ENCODE peak calls at places on chromosomes 6 and 20, in nine cellular contexts. One of them, this sample, is unnamed.

GRCh38 chr6:159762681-159763293 is 942 bp downstream of the ACAT2 start:
- DNase-seq in gastrocnemius medialis: no peak
- DNase-seq in left lung: no peak
- DNase-seq in tibial artery: peak; percentile 71
- DNase-seq in mammary epithelial cell: peak; percentile 50
- DNase-seq in cardiac muscle cell: no peak
- DNase-seq in lung: no peak
- DNase-seq in brain microvascular endothelial cell: no peak
- DNase-seq in tibial nerve: no peak
- DNase-seq in this sample: no peak

GRCh38 chr20:8005033-8005432 is 14.5 kb downstream of the TMX4 start:
- DNase-seq in gastrocnemius medialis: no peak
- DNase-seq in left lung: no peak
- DNase-seq in tibial artery: no peak
- DNase-seq in mammary epithelial cell: no peak
- DNase-seq in cardiac muscle cell: no peak
- DNase-seq in lung: no peak
- DNase-seq in brain microvascular endothelial cell: no peak
- DNase-seq in tibial nerve: no peak
- DNase-seq in this sample: no peak

GRCh38 chr6:43812850-43813584 is 43.0 kb downstream of the VEGFA start:
- DNase-seq in gastrocnemius medialis: peak; percentile 72
- DNase-seq in left lung: peak; percentile 79
- DNase-seq in tibial artery: no peak
- DNase-seq in mammary epithelial cell: no peak
- DNase-seq in cardiac muscle cell: peak; percentile 20
- DNase-seq in lung: peak; percentile 49
- DNase-seq in brain microvascular endothelial cell: no peak
- DNase-seq in tibial nerve: no peak
- DNase-seq in this sample: no peak

GRCh38 chr6:140554421-140554820 is 1180.0 kb upstream of the CITED2 start:
- DNase-seq in gastrocnemius medialis: no peak
- DNase-seq in left lung: no peak
- DNase-seq in tibial artery: no peak
- DNase-seq in mammary epithelial cell: peak; percentile 43
- DNase-seq in cardiac muscle cell: no peak
- DNase-seq in lung: no peak
- DNase-seq in brain microvascular endothelial cell: no peak
- DNase-seq in tibial nerve: no peak
- DNase-seq in this sample: no peak

GRCh38 chr20:3628502-3629314 is 34.5 kb downstream of the GFRA4 start:
- DNase-seq in gastrocnemius medialis: no peak
- DNase-seq in left lung: no peak
- DNase-seq in tibial artery: no peak
- DNase-seq in mammary epithelial cell: no peak
- DNase-seq in cardiac muscle cell: no peak
- DNase-seq in lung: no peak
- DNase-seq in brain microvascular endothelial cell: no peak
- DNase-seq in tibial nerve: no peak
- DNase-seq in this sample: no peak

GRCh38 chr6:34888874-34889555 is at the start of gene ANKS1A:
- DNase-seq in gastrocnemius medialis: peak; percentile 79
- DNase-seq in left lung: peak; percentile 89
- DNase-seq in tibial artery: peak; percentile 84
- DNase-seq in mammary epithelial cell: peak; percentile 81
- DNase-seq in cardiac muscle cell: peak; percentile 53
- DNase-seq in lung: peak; percentile 89
- DNase-seq in brain microvascular endothelial cell: peak; percentile 35
- DNase-seq in tibial nerve: peak; percentile 63
- DNase-seq in this sample: peak; percentile 71

GRCh38 chr6:35736293-35736894 is 438 bp upstream of the ARMC12 start:
- DNase-seq in gastrocnemius medialis: peak; percentile 75
- DNase-seq in left lung: peak; percentile 71
- DNase-seq in tibial artery: peak; percentile 84
- DNase-seq in mammary epithelial cell: peak; percentile 49
- DNase-seq in cardiac muscle cell: peak; percentile 73
- DNase-seq in lung: peak; percentile 83
- DNase-seq in brain microvascular endothelial cell: peak; percentile 38
- DNase-seq in tibial nerve: peak; percentile 65
- DNase-seq in this sample: peak; percentile 82

GRCh38 chr20:14957416-14957815 is 620.0 kb upstream of the FLRT3 start:
- DNase-seq in gastrocnemius medialis: no peak
- DNase-seq in left lung: no peak
- DNase-seq in tibial artery: no peak
- DNase-seq in mammary epithelial cell: no peak
- DNase-seq in cardiac muscle cell: no peak
- DNase-seq in lung: no peak
- DNase-seq in brain microvascular endothelial cell: no peak
- DNase-seq in tibial nerve: no peak
- DNase-seq in this sample: no peak

DNA sequence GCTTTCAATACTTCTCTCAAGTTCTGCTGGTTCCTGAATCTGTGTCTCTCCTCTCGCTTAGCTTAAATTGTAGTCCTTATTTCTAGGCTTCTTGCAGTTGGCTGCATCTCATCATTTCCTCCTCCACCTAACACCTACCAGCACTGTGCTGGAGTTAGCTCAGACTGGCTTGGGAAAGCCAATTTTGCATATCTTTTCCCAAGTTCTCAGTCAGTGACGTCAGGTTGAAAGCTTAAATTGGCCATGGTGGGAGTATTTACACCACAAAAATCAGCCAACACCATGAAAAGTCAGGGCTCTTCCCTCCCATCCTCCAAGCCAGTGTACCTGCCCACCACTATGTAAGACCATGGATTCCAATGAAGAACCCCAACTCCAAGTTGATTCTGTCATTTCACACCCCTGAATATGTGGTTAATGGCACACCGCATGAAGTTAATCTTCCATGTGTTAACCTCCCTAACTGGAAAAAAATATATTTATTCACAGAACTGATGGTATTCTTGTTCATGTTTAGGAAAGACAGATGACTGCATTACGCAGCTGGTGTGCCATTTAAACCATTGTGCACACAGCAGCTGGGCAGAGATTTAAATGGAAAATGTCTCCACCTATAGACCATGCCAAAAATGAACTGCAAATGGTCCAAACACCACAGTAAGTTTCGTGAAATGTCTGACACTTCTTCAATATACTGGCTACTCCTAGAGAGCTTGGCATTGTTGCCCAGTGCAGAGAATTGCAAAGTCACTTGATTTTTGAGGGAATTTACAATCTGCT is 274.1 kb upstream of the MAP3K7 start:
- DNase-seq in gastrocnemius medialis: no peak
- DNase-seq in left lung: no peak
- DNase-seq in tibial artery: no peak
- DNase-seq in mammary epithelial cell: no peak
- DNase-seq in cardiac muscle cell: peak; percentile 12
- DNase-seq in lung: no peak
- DNase-seq in brain microvascular endothelial cell: no peak
- DNase-seq in tibial nerve: no peak
- DNase-seq in this sample: no peak
- TF ChIP-seq CTCF in gastrocnemius medialis: no peak
- TF ChIP-seq CTCF in left lung: no peak
- TF ChIP-seq CTCF in tibial artery: no peak
- TF ChIP-seq CTCF in mammary epithelial cell: peak; percentile 23
- TF ChIP-seq CTCF in cardiac muscle cell: no peak
- TF ChIP-seq CTCF in lung: no peak
- TF ChIP-seq CTCF in brain microvascular endothelial cell: no peak
- TF ChIP-seq CTCF in tibial nerve: no peak
- TF ChIP-seq CTCF in this sample: no peak

GRCh38 chr6:81241717-81242116 is 510.8 kb downstream of the TENT5A start:
- DNase-seq in gastrocnemius medialis: no peak
- DNase-seq in left lung: no peak
- DNase-seq in tibial artery: no peak
- DNase-seq in mammary epithelial cell: peak; percentile 2
- DNase-seq in cardiac muscle cell: peak; percentile 73
- DNase-seq in lung: no peak
- DNase-seq in brain microvascular endothelial cell: no peak
- DNase-seq in tibial nerve: no peak
- DNase-seq in this sample: no peak

GRCh38 chr6:81241126-81241525 is 511.4 kb downstream of the TENT5A start:
- DNase-seq in gastrocnemius medialis: no peak
- DNase-seq in left lung: no peak
- DNase-seq in tibial artery: no peak
- DNase-seq in mammary epithelial cell: no peak
- DNase-seq in cardiac muscle cell: no peak
- DNase-seq in lung: no peak
- DNase-seq in brain microvascular endothelial cell: no peak
- DNase-seq in tibial nerve: no peak
- DNase-seq in this sample: no peak

GRCh38 chr6:81242634-81243033 is 509.8 kb downstream of the TENT5A start:
- DNase-seq in gastrocnemius medialis: no peak
- DNase-seq in left lung: no peak
- DNase-seq in tibial artery: no peak
- DNase-seq in mammary epithelial cell: no peak
- DNase-seq in cardiac muscle cell: no peak
- DNase-seq in lung: no peak
- DNase-seq in brain microvascular endothelial cell: no peak
- DNase-seq in tibial nerve: no peak
- DNase-seq in this sample: no peak

DNA sequence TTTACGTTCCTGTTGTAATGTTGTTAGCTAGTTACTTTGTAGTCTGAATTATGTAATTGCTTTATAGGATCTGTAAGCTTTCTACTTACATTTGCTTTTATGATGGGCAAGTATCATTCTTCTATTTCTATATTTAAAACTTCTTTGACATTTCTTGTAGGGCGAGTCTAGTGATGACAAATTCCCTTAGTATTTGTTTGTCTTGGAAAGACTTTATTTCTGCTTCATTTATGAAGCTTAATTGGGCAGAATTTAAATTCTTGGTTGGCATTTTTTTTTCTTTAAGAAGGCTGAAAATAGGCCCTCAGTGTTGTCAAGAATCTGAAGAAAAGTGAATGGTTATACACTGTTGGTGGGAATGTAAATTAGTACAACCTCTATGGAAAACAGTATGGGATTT is 506.3 kb downstream of the TENT5A start:
- DNase-seq in gastrocnemius medialis: no peak
- DNase-seq in left lung: no peak
- DNase-seq in tibial artery: no peak
- DNase-seq in mammary epithelial cell: no peak
- DNase-seq in cardiac muscle cell: no peak
- DNase-seq in lung: no peak
- DNase-seq in brain microvascular endothelial cell: no peak
- DNase-seq in tibial nerve: no peak
- DNase-seq in this sample: no peak
- H3K36me3 ChIP-seq in gastrocnemius medialis: no peaks in the 10 kb centered on the region
- H3K36me3 ChIP-seq in left lung: no peaks in the 10 kb centered on the region
- H3K36me3 ChIP-seq in tibial artery: no peaks in the 10 kb centered on the region
- H3K36me3 ChIP-seq in mammary epithelial cell: no peaks in the 10 kb centered on the region
- H3K36me3 ChIP-seq in cardiac muscle cell: no peaks in the 10 kb centered on the region
- H3K36me3 ChIP-seq in lung: no peaks in the 10 kb centered on the region
- H3K36me3 ChIP-seq in brain microvascular endothelial cell: no peaks in the 10 kb centered on the region
- H3K36me3 ChIP-seq in tibial nerve: no peaks in the 10 kb centered on the region
- H3K36me3 ChIP-seq in this sample: no peaks in the 10 kb centered on the region

GRCh38 chr6:2196079-2196679 is 49.2 kb downstream of the GMDS start:
- DNase-seq in gastrocnemius medialis: no peak
- DNase-seq in left lung: no peak
- DNase-seq in tibial artery: no peak
- DNase-seq in mammary epithelial cell: peak; percentile 40
- DNase-seq in cardiac muscle cell: peak; percentile 80
- DNase-seq in lung: no peak
- DNase-seq in brain microvascular endothelial cell: peak; percentile 55
- DNase-seq in tibial nerve: no peak
- DNase-seq in this sample: no peak
- TF ChIP-seq CTCF in gastrocnemius medialis: peak; percentile 66
- TF ChIP-seq CTCF in left lung: peak; percentile 81
- TF ChIP-seq CTCF in tibial artery: peak; percentile 90
- TF ChIP-seq CTCF in mammary epithelial cell: peak; percentile 74
- TF ChIP-seq CTCF in cardiac muscle cell: peak; percentile 70
- TF ChIP-seq CTCF in lung: peak; percentile 73
- TF ChIP-seq CTCF in brain microvascular endothelial cell: peak; percentile 62
- TF ChIP-seq CTCF in tibial nerve: peak; percentile 70
- TF ChIP-seq CTCF in this sample: peak; percentile 86

GRCh38 chr20:24960302-24960801 is 11.3 kb downstream of the CST7 start:
- DNase-seq in gastrocnemius medialis: no peak
- DNase-seq in left lung: no peak
- DNase-seq in tibial artery: peak; percentile 44
- DNase-seq in mammary epithelial cell: no peak
- DNase-seq in cardiac muscle cell: no peak
- DNase-seq in lung: no peak
- DNase-seq in brain microvascular endothelial cell: no peak
- DNase-seq in tibial nerve: no peak
- DNase-seq in this sample: no peak

GRCh38 chr20:24962182-24962492 is 13.1 kb downstream of the CST7 start:
- DNase-seq in gastrocnemius medialis: no peak
- DNase-seq in left lung: no peak
- DNase-seq in tibial artery: no peak
- DNase-seq in mammary epithelial cell: no peak
- DNase-seq in cardiac muscle cell: no peak
- DNase-seq in lung: no peak
- DNase-seq in brain microvascular endothelial cell: no peak
- DNase-seq in tibial nerve: no peak
- DNase-seq in this sample: no peak

GRCh38 chr20:24960861-24961260 is 11.8 kb downstream of the CST7 start:
- DNase-seq in gastrocnemius medialis: no peak
- DNase-seq in left lung: no peak
- DNase-seq in tibial artery: no peak
- DNase-seq in mammary epithelial cell: no peak
- DNase-seq in cardiac muscle cell: no peak
- DNase-seq in lung: no peak
- DNase-seq in brain microvascular endothelial cell: no peak
- DNase-seq in tibial nerve: no peak
- DNase-seq in this sample: no peak

GRCh38 chr20:24962510-24962909 is 13.4 kb downstream of the CST7 start:
- DNase-seq in gastrocnemius medialis: no peak
- DNase-seq in left lung: no peak
- DNase-seq in tibial artery: no peak
- DNase-seq in mammary epithelial cell: no peak
- DNase-seq in cardiac muscle cell: no peak
- DNase-seq in lung: no peak
- DNase-seq in brain microvascular endothelial cell: no peak
- DNase-seq in tibial nerve: no peak
- DNase-seq in this sample: no peak

DNA sequence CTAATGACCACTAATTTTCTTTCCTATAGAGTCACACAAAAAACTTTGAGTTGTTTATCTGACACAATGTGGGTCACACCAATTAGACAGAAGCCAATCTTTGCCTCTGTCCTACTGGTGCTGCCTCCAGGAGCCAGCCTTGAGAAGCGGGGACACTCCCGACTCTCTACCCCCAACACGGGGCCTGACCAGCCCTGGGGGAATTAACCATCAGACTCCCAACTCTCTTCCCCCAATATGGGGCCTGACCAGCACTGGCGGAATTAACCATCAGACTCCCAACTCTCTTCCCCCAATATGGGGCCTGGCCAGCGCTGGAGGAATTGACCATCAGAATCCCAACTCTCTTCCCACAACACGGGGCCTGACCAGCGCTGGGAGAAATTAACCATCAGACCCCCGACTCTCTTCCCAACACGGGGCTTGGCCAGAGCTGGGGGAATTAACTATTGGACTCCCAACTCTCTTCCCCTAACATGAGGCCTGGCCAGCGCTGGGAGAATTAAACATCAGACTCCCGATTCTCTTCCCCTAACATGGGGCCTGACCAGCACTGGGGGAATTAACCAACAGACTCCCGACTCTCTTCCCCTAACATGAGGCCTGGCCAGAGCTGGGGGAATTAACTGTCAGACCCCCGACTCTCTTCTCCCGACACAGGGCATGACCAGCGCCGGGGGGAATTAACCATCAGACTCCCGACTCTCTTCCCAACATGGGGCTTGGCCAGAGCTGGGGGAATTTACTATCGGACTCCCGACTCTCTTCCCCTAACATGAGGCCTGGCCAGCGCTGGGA is 12.5 kb downstream of the CST7 start:
- DNase-seq in gastrocnemius medialis: no peak
- DNase-seq in left lung: no peak
- DNase-seq in tibial artery: no peak
- DNase-seq in mammary epithelial cell: no peak
- DNase-seq in cardiac muscle cell: no peak
- DNase-seq in lung: no peak
- DNase-seq in brain microvascular endothelial cell: no peak
- DNase-seq in tibial nerve: no peak
- DNase-seq in this sample: no peak
- H3K36me3 ChIP-seq in gastrocnemius medialis: no peaks in the 10 kb centered on the region
- H3K36me3 ChIP-seq in left lung: no peaks in the 10 kb centered on the region
- H3K36me3 ChIP-seq in tibial artery: peaks cover 100% of the 10 kb centered on the region
- H3K36me3 ChIP-seq in mammary epithelial cell: peaks cover 2% of the 10 kb centered on the region
- H3K36me3 ChIP-seq in cardiac muscle cell: no peaks in the 10 kb centered on the region
- H3K36me3 ChIP-seq in lung: peaks cover 69% of the 10 kb centered on the region
- H3K36me3 ChIP-seq in brain microvascular endothelial cell: peaks cover 20% of the 10 kb centered on the region
- H3K36me3 ChIP-seq in tibial nerve: peaks cover 10% of the 10 kb centered on the region
- H3K36me3 ChIP-seq in this sample: peaks cover 54% of the 10 kb centered on the region

This sample was measured in right atrium auricular region.